ENCODE peak calls at places on chromosomes 16 and 17, in eight cellular contexts. O is SK-N-SH, T is mammary epithelial cell, E is lung, K is fibroblast of pulmonary artery, X is heart left ventricle, R is PC-9, U is HFF-Myc. A is an unnamed sample.

GRCh38 chr17:13931111-13931526 is 138.2 kb upstream of the COX10 start:
- DNase-seq in O (no peak), T (no peak), E (peak; percentile 41), K (peak; percentile 23), X (peak; percentile 54), R (no peak), U (peak; percentile 59), A (peak; percentile 22)

GRCh38 chr16:89092013-89092412 is 1.6 kb upstream of the ACSF3 start:
- DNase-seq in O (no peak), T (no peak), E (no peak), K (no peak), X (no peak), R (no peak), U (no peak), A (no peak)

GRCh38 chr16:85556456-85557082 is 56.6 kb upstream of the GSE1 start:
- DNase-seq in O (peak; percentile 77), T (peak; percentile 25), E (peak; percentile 70), K (no peak), X (peak; percentile 68), R (peak; percentile 21), U (no peak), A (no peak)

GRCh38 chr16:8568231-8568617 is 22.1 kb downstream of the TMEM114 start:
- DNase-seq in O (no peak), T (no peak), E (no peak), K (no peak), X (no peak), R (no peak), U (no peak), A (no peak)

GRCh38 chr17:19657182-19657581 is 8.6 kb downstream of the ALDH3A2 start:
- DNase-seq in O (no peak), T (no peak), E (no peak), K (no peak), X (no peak), R (no peak), U (no peak), A (no peak)

GRCh38 chr16:9095171-9095570 is 3.7 kb downstream of the HAPSTR1 start:
- DNase-seq in O (no peak), T (no peak), E (no peak), K (no peak), X (no peak), R (no peak), U (no peak), A (no peak)

GRCh38 chr17:145671-146541 is 8.5 kb downstream of the SCGB1C2 start:
- DNase-seq in O (no peak), T (no peak), E (peak; percentile 26), K (no peak), X (peak; percentile 6), R (no peak), U (no peak), A (no peak)

GRCh38 chr16:78458588-78458987 is 359.1 kb downstream of the WWOX start:
- DNase-seq in O (no peak), T (no peak), E (no peak), K (no peak), X (no peak), R (no peak), U (no peak), A (no peak)

GRCh38 chr16:86625029-86625428 is 46.7 kb downstream of the FOXL1 start:
- DNase-seq in O (peak; percentile 17), T (peak; percentile 77), E (no peak), K (no peak), X (no peak), R (no peak), U (no peak), A (peak; percentile 83)

GRCh38 chr16:83903739-83904138 is 4.8 kb downstream of the MLYCD start:
- DNase-seq in O (no peak), T (no peak), E (no peak), K (peak; percentile 53), X (peak; percentile 82), R (no peak), U (no peak), A (no peak)

GRCh38 chr16:75922250-75922649 is 196.0 kb upstream of the CPHXL start:
- DNase-seq in O (no peak), T (no peak), E (no peak), K (no peak), X (no peak), R (no peak), U (no peak), A (no peak)

GRCh38 chr16:31072540-31073072 is 1.4 kb downstream of the ZNF668 start:
- DNase-seq in O (peak; percentile 62), T (peak; percentile 41), E (no peak), K (peak; percentile 45), X (no peak), R (peak; percentile 24), U (no peak), A (peak; percentile 41)

GRCh38 chr17:75571197-75571884 is 16.3 kb upstream of the MYO15B start:
- DNase-seq in O (no peak), T (no peak), E (peak; percentile 51), K (peak; percentile 24), X (peak; percentile 57), R (no peak), U (no peak), A (no peak)

GRCh38 chr16:88651276-88651988 is 579 bp upstream of the CYBA start:
- DNase-seq in O (peak; percentile 65), T (no peak), E (peak; percentile 56), K (no peak), X (peak; percentile 71), R (no peak), U (no peak), A (no peak)

DNA sequence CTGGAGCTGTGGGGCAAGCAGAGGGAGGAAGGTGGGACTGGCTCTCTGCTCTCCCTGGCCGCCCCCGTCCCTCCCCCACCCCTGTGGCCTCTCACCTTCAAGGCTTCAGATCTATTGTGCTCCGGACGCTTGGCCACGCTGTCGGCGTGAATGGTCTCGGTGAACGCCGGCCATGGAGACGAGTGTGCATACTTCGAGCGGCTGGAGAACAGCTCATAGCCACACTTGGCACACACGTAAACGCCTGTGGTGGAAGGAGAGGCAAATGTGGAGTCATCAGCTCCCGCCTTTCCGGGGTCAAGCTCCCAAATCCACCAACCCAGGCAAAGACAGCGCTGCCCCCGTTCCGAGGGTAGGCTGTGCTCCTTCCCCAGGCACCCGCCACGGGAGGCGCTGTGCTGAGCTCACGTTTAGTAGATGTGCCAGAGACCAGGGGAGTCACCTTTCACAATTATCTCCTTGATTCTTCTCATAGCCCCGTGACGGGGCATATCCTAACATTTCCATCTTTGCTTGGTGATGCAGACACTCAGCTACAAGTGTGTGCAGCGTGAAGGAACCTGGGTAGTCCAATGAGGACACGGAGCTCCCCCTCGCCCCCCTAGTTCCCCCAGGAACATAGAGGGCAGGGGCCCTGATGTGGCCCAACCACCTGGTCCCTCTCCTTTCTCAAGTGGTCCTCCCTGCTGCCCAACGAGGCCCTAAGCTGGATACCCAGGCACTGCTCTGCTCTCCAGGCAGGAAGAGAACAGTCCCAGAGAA is 1.7 kb downstream of the MSRB1 start:
- DNase-seq in O (peak; percentile 9), T (no peak), E (no peak), K (no peak), X (no peak), R (no peak), U (no peak), A (no peak)
- H3K4me3 ChIP-seq in O (no peak overlapping the region), T (no peak overlapping the region), E (no peak overlapping the region), K (no peak overlapping the region), X (no peak overlapping the region), R (peak overlapping the region; percentile 81), U (no peak overlapping the region), A (no peak overlapping the region)

GRCh38 chr16:15888072-15888976 is at the start of gene CEP20:
- DNase-seq in O (peak; percentile 98), T (peak; percentile 98), E (peak; percentile 100), K (peak; percentile 99), X (peak; percentile 100), R (peak; percentile 100), U (peak; percentile 98), A (peak; percentile 97)
- TF ChIP-seq CTCF in O (no peak), T (no peak), E (no peak), K (no peak), X (peak; percentile 17), R (no peak), U (peak; percentile 15), A (peak; percentile 31)

DNA sequence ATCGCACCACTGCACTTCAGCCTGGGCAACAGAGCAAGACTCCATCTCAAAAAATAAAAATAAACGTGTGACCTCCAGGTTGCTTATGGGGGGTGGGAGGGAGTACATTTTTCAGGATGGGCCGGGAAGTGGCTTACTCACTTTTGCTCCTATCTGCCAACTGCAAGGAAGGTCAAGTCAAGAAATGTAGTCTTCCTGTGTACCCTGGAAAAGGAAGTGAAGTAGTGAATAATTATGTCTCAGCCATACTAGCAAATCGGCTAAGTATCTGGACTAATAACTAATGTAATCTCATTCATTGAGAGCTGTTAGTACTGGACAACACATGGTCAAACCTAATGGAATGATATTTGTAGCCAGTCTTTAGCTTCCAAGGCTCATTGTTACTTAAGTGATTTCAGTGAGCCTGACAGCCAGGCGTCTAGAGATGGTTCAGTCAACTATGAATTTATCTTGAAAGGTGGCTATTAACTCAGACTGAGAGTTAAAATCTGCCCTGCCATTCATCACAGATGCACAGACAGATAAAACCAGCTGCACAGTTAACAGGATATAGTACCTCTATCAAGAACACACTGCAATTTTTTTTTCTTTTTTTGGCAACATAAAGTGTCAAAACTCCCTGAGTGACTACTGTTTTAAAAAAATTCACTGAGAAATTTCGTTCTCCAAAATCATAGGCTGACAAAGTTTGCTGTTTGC is 3.7 kb upstream of the TACO1 start:
- DNase-seq in O (no peak), T (no peak), E (no peak), K (peak; percentile 6), X (no peak), R (no peak), U (no peak), A (no peak)
- H3K4me3 ChIP-seq in O (no peak overlapping the region), T (no peak overlapping the region), E (no peak overlapping the region), K (no peak overlapping the region), X (no peak overlapping the region), R (no peak overlapping the region), U (no peak overlapping the region), A (no peak overlapping the region)

GRCh38 chr17:66451188-66452149 is 149.1 kb downstream of the PRKCA start:
- DNase-seq in O (peak; percentile 85), T (no peak), E (no peak), K (no peak), X (no peak), R (no peak), U (no peak), A (no peak)
- TF ChIP-seq CTCF in O (peak; percentile 71), T (no peak), E (no peak), K (peak; percentile 14), X (no peak), R (no peak), U (peak; percentile 22), A (no peak)

GRCh38 chr16:70482624-70483023 is 28.2 kb downstream of the FCSK start:
- DNase-seq in O (no peak), T (peak; percentile 13), E (no peak), K (no peak), X (no peak), R (no peak), U (no peak), A (no peak)
- H3K4me3 ChIP-seq in O (no peak overlapping the region), T (no peak overlapping the region), E (no peak overlapping the region), K (no peak overlapping the region), X (no peak overlapping the region), R (no peak overlapping the region), U (no peak overlapping the region), A (no peak overlapping the region)

DNA sequence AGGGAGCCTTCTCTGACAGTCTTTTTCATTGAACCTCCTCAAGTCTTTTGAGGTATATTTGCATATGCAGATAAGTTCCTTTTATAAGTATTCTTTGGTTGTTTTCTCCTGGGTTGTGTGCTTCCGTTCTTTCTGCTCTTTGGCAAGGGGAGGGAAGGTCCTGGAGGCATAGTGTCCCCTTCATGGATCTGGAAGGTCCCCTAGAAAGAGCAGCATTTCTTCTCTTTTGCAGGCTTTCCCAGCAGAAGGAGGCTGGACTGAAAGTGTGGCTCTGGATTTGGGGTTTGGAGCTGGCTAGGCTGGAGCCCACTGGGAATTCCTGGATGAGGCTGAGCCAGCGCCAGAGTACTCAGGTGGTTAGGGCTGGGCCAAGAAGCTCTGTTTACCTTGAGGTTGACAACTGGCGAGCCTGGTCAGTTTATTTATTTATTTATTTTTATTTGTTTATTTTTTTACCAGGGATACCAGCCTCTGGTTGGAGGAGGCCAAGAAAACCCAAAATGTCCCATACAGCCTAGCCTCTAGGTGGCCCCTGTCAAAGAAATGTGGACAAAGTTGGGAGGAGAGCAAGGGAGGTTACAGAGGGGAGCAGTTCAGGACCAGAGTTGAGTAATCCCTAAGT is 5.4 kb upstream of the TOP2A start:
- DNase-seq in O (no peak), T (no peak), E (no peak), K (no peak), X (no peak), R (no peak), U (no peak), A (no peak)
- TF ChIP-seq CTCF in O (no peak), T (no peak), E (no peak), K (peak; percentile 9), X (no peak), R (no peak), U (peak; percentile 11), A (no peak)